ENCODE peak calls at places on chromosomes 2 and 18, in eight cellular contexts. One of them, this sample, is unnamed.

GRCh38 chr2:67486041-67486796 is 89.1 kb downstream of the ETAA1 start:
- DNase-seq in HFF-Myc: no peak
- DNase-seq in adrenal gland: peak; percentile 47
- DNase-seq in cardiac fibroblast: peak; percentile 68
- DNase-seq in neural progenitor cell: no peak
- DNase-seq in body of pancreas: peak; percentile 78
- DNase-seq in LNCaP clone FGC: no peak
- DNase-seq in CD4-positive, alpha-beta T cell: no peak
- DNase-seq in this sample: no peak

GRCh38 chr2:3543023-3543683 is 15.0 kb downstream of the RNASEH1 start:
- DNase-seq in HFF-Myc: no peak
- DNase-seq in adrenal gland: no peak
- DNase-seq in cardiac fibroblast: no peak
- DNase-seq in neural progenitor cell: no peak
- DNase-seq in body of pancreas: no peak
- DNase-seq in LNCaP clone FGC: no peak
- DNase-seq in CD4-positive, alpha-beta T cell: no peak
- DNase-seq in this sample: no peak

GRCh38 chr18:63022429-63023022 is 297.0 kb downstream of the BCL2 start:
- DNase-seq in HFF-Myc: no peak
- DNase-seq in adrenal gland: no peak
- DNase-seq in cardiac fibroblast: no peak
- DNase-seq in neural progenitor cell: peak; percentile 59
- DNase-seq in body of pancreas: no peak
- DNase-seq in LNCaP clone FGC: no peak
- DNase-seq in CD4-positive, alpha-beta T cell: no peak
- DNase-seq in this sample: no peak

GRCh38 chr18:48994044-48994651 is 43.4 kb upstream of the SMAD7 start:
- DNase-seq in HFF-Myc: no peak
- DNase-seq in adrenal gland: peak; percentile 20
- DNase-seq in cardiac fibroblast: peak; percentile 80
- DNase-seq in neural progenitor cell: no peak
- DNase-seq in body of pancreas: no peak
- DNase-seq in LNCaP clone FGC: no peak
- DNase-seq in CD4-positive, alpha-beta T cell: no peak
- DNase-seq in this sample: no peak

GRCh38 chr2:41873102-41873501 is 174.7 kb upstream of the PKDCC start:
- DNase-seq in HFF-Myc: no peak
- DNase-seq in adrenal gland: no peak
- DNase-seq in cardiac fibroblast: no peak
- DNase-seq in neural progenitor cell: no peak
- DNase-seq in body of pancreas: no peak
- DNase-seq in LNCaP clone FGC: no peak
- DNase-seq in CD4-positive, alpha-beta T cell: no peak
- DNase-seq in this sample: no peak

GRCh38 chr2:48600204-48600813 is 17.3 kb upstream of the GTF2A1L start:
- DNase-seq in HFF-Myc: peak; percentile 25
- DNase-seq in adrenal gland: peak; percentile 14
- DNase-seq in cardiac fibroblast: peak; percentile 69
- DNase-seq in neural progenitor cell: peak; percentile 54
- DNase-seq in body of pancreas: no peak
- DNase-seq in LNCaP clone FGC: no peak
- DNase-seq in CD4-positive, alpha-beta T cell: no peak
- DNase-seq in this sample: no peak

GRCh38 chr2:54570925-54571694 is 115.0 kb downstream of the SPTBN1 start:
- DNase-seq in HFF-Myc: no peak
- DNase-seq in adrenal gland: peak; percentile 81
- DNase-seq in cardiac fibroblast: peak; percentile 96
- DNase-seq in neural progenitor cell: no peak
- DNase-seq in body of pancreas: no peak
- DNase-seq in LNCaP clone FGC: no peak
- DNase-seq in CD4-positive, alpha-beta T cell: peak; percentile 62
- DNase-seq in this sample: no peak

GRCh38 chr2:239113164-239113563 is 265.3 kb downstream of the TWIST2 start:
- DNase-seq in HFF-Myc: no peak
- DNase-seq in adrenal gland: no peak
- DNase-seq in cardiac fibroblast: peak; percentile 7
- DNase-seq in neural progenitor cell: no peak
- DNase-seq in body of pancreas: peak; percentile 34
- DNase-seq in LNCaP clone FGC: no peak
- DNase-seq in CD4-positive, alpha-beta T cell: no peak
- DNase-seq in this sample: no peak

GRCh38 chr2:20593072-20594034 is 57.5 kb downstream of the HS1BP3 start:
- DNase-seq in HFF-Myc: no peak
- DNase-seq in adrenal gland: peak; percentile 92
- DNase-seq in cardiac fibroblast: peak; percentile 95
- DNase-seq in neural progenitor cell: no peak
- DNase-seq in body of pancreas: peak; percentile 42
- DNase-seq in LNCaP clone FGC: no peak
- DNase-seq in CD4-positive, alpha-beta T cell: peak; percentile 27
- DNase-seq in this sample: no peak

GRCh38 chr2:177344316-177344715 is 48.3 kb upstream of the AGPS start:
- DNase-seq in HFF-Myc: no peak
- DNase-seq in adrenal gland: no peak
- DNase-seq in cardiac fibroblast: no peak
- DNase-seq in neural progenitor cell: no peak
- DNase-seq in body of pancreas: no peak
- DNase-seq in LNCaP clone FGC: no peak
- DNase-seq in CD4-positive, alpha-beta T cell: no peak
- DNase-seq in this sample: no peak
- TF ChIP-seq CTCF in HFF-Myc: no peak
- TF ChIP-seq CTCF in adrenal gland: no peak
- TF ChIP-seq CTCF in cardiac fibroblast: no peak
- TF ChIP-seq CTCF in neural progenitor cell: no peak
- TF ChIP-seq CTCF in body of pancreas: no peak
- TF ChIP-seq CTCF in LNCaP clone FGC: no peak
- TF ChIP-seq CTCF in CD4-positive, alpha-beta T cell: no peak
- TF ChIP-seq CTCF in this sample: no peak

GRCh38 chr2:158755738-158756137 is 39.4 kb upstream of the DAPL1 start:
- DNase-seq in HFF-Myc: no peak
- DNase-seq in adrenal gland: no peak
- DNase-seq in cardiac fibroblast: no peak
- DNase-seq in neural progenitor cell: peak; percentile 34
- DNase-seq in body of pancreas: no peak
- DNase-seq in LNCaP clone FGC: no peak
- DNase-seq in CD4-positive, alpha-beta T cell: no peak
- DNase-seq in this sample: no peak
- TF ChIP-seq CTCF in HFF-Myc: peak; percentile 46
- TF ChIP-seq CTCF in adrenal gland: peak; percentile 21
- TF ChIP-seq CTCF in cardiac fibroblast: peak; percentile 37
- TF ChIP-seq CTCF in neural progenitor cell: peak; percentile 58
- TF ChIP-seq CTCF in body of pancreas: no peak
- TF ChIP-seq CTCF in LNCaP clone FGC: peak; percentile 26
- TF ChIP-seq CTCF in CD4-positive, alpha-beta T cell: no peak
- TF ChIP-seq CTCF in this sample: peak; percentile 23

DNA sequence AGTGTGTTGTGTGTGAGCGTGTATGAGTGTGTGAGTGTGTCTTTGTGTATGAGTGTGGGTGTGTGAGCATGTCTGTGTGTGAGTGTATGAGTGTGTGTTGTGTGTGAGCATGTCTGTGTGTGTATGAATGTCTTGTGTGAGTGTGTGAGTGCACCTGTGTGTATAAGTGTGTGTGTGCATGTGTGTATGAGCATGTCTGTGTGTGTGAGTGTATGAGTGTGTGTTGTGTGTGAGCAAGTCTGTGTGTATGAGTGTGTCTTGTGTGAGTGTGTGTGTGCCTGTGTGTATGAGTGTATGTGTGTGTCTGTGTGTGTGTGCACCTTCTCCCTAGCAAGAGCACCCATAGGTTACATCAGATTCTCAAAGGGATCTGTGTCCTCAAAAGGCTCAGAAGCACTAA is 28.5 kb upstream of the TNS1 start:
- DNase-seq in HFF-Myc: no peak
- DNase-seq in adrenal gland: no peak
- DNase-seq in cardiac fibroblast: no peak
- DNase-seq in neural progenitor cell: no peak
- DNase-seq in body of pancreas: no peak
- DNase-seq in LNCaP clone FGC: no peak
- DNase-seq in CD4-positive, alpha-beta T cell: no peak
- DNase-seq in this sample: no peak
- TF ChIP-seq CTCF in HFF-Myc: no peak
- TF ChIP-seq CTCF in adrenal gland: no peak
- TF ChIP-seq CTCF in cardiac fibroblast: no peak
- TF ChIP-seq CTCF in neural progenitor cell: no peak
- TF ChIP-seq CTCF in body of pancreas: no peak
- TF ChIP-seq CTCF in LNCaP clone FGC: no peak
- TF ChIP-seq CTCF in CD4-positive, alpha-beta T cell: no peak
- TF ChIP-seq CTCF in this sample: no peak

GRCh38 chr2:75241696-75242095 is 42.4 kb upstream of the TACR1 start:
- DNase-seq in HFF-Myc: no peak
- DNase-seq in adrenal gland: no peak
- DNase-seq in cardiac fibroblast: peak; percentile 57
- DNase-seq in neural progenitor cell: no peak
- DNase-seq in body of pancreas: no peak
- DNase-seq in LNCaP clone FGC: no peak
- DNase-seq in CD4-positive, alpha-beta T cell: no peak
- DNase-seq in this sample: no peak
- TF ChIP-seq CTCF in HFF-Myc: peak; percentile 24
- TF ChIP-seq CTCF in adrenal gland: no peak
- TF ChIP-seq CTCF in cardiac fibroblast: peak; percentile 43
- TF ChIP-seq CTCF in neural progenitor cell: peak; percentile 49
- TF ChIP-seq CTCF in body of pancreas: no peak
- TF ChIP-seq CTCF in LNCaP clone FGC: peak; percentile 29
- TF ChIP-seq CTCF in CD4-positive, alpha-beta T cell: no peak
- TF ChIP-seq CTCF in this sample: peak; percentile 48

GRCh38 chr18:28594034-28594433 is 417.1 kb upstream of the CDH2 start:
- DNase-seq in HFF-Myc: no peak
- DNase-seq in adrenal gland: no peak
- DNase-seq in cardiac fibroblast: peak; percentile 44
- DNase-seq in neural progenitor cell: no peak
- DNase-seq in body of pancreas: no peak
- DNase-seq in LNCaP clone FGC: no peak
- DNase-seq in CD4-positive, alpha-beta T cell: no peak
- DNase-seq in this sample: no peak
- TF ChIP-seq CTCF in HFF-Myc: no peak
- TF ChIP-seq CTCF in adrenal gland: no peak
- TF ChIP-seq CTCF in cardiac fibroblast: no peak
- TF ChIP-seq CTCF in neural progenitor cell: no peak
- TF ChIP-seq CTCF in body of pancreas: no peak
- TF ChIP-seq CTCF in LNCaP clone FGC: no peak
- TF ChIP-seq CTCF in CD4-positive, alpha-beta T cell: no peak
- TF ChIP-seq CTCF in this sample: no peak

DNA sequence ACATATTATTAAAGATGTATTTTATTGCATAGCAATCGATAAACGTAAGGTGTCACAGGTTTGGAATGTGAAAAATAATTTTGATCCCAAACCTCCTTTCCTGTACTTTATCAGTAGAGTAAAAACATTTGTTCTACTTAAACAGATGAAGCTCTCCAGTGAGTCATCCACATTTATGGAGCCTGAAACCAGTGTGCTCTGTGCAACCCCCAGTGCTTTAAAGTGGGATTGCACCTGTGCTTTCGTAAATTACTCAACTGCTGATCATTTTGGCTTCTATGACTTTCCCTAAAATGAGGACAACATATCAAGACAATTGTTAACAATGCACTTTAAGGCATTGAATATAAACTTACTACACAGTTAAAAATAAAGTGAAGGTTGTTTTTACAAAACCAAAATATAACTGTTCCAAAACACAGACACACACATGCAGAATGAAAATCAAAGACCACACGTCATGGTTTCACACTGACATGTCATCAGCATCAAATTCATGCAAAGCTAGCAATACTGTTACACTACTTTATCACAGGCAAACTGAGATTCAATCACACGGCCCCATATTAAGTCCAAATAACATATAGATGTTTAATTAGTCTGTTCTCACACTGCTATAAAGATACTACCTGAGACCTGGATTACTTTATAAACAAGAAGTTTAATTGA is 9.7 kb downstream of the TMEM18 start:
- DNase-seq in HFF-Myc: peak; percentile 56
- DNase-seq in adrenal gland: peak; percentile 60
- DNase-seq in cardiac fibroblast: peak; percentile 85
- DNase-seq in neural progenitor cell: no peak
- DNase-seq in body of pancreas: peak; percentile 49
- DNase-seq in LNCaP clone FGC: peak; percentile 32
- DNase-seq in CD4-positive, alpha-beta T cell: no peak
- DNase-seq in this sample: no peak
- TF ChIP-seq CTCF in HFF-Myc: peak; percentile 66
- TF ChIP-seq CTCF in adrenal gland: peak; percentile 67
- TF ChIP-seq CTCF in cardiac fibroblast: peak; percentile 81
- TF ChIP-seq CTCF in neural progenitor cell: peak; percentile 40
- TF ChIP-seq CTCF in body of pancreas: peak; percentile 63
- TF ChIP-seq CTCF in LNCaP clone FGC: peak; percentile 54
- TF ChIP-seq CTCF in CD4-positive, alpha-beta T cell: peak; percentile 42
- TF ChIP-seq CTCF in this sample: peak; percentile 1

DNA sequence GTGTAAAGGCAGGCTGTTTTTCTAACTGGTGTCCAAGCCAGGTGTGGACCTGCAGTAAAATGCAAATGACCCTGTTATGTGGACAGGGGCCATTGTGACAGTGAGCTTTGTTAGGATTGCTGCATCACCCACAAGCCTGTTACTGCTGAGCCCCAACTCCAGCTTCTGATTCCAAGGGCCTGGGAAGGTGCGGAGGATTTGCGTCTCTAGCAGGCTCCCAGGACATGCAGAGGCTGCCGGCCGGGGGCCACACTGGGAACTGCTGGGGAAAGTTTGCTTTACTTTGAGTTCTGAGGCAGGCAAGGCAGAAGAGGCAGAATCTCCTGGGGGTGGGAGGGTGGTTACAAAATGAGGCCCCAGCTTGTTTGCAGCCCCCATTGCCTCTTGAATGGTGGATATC is 164.1 kb downstream of the GLI2 start:
- DNase-seq in HFF-Myc: no peak
- DNase-seq in adrenal gland: no peak
- DNase-seq in cardiac fibroblast: no peak
- DNase-seq in neural progenitor cell: peak; percentile 61
- DNase-seq in body of pancreas: no peak
- DNase-seq in LNCaP clone FGC: no peak
- DNase-seq in CD4-positive, alpha-beta T cell: no peak
- DNase-seq in this sample: no peak
- TF ChIP-seq CTCF in HFF-Myc: no peak
- TF ChIP-seq CTCF in adrenal gland: no peak
- TF ChIP-seq CTCF in cardiac fibroblast: no peak
- TF ChIP-seq CTCF in neural progenitor cell: peak; percentile 37
- TF ChIP-seq CTCF in body of pancreas: no peak
- TF ChIP-seq CTCF in LNCaP clone FGC: no peak
- TF ChIP-seq CTCF in CD4-positive, alpha-beta T cell: no peak
- TF ChIP-seq CTCF in this sample: peak; percentile 15